ENCODE peak calls at places on chromosome 9, in five cellular contexts. D, I, Q, B and O are unnamed samples.

GRCh38 chr9:68455436-68455835 is 85.2 kb downstream of the TMEM252 start:
- DNase-seq in D (no peak), I (no peak), Q (no peak), B (no peak), O (peak)

GRCh38 chr9:107504585-107505455 is 15.3 kb upstream of the KLF4 start:
- DNase-seq in D (no peak), I (peak), Q (peak), B (no peak), O (no peak)

GRCh38 chr9:13529321-13530104 is 250.0 kb upstream of the MPDZ start:
- DNase-seq in D (no peak), I (no peak), Q (no peak), B (no peak), O (no peak)

GRCh38 chr9:88026133-88026510 is 51.8 kb upstream of the CDK20 start:
- DNase-seq in D (no peak), I (no peak), Q (no peak), B (no peak), O (no peak)

GRCh38 chr9:135023389-135023788 is 64.1 kb upstream of the OLFM1 start:
- DNase-seq in D (no peak), I (no peak), Q (no peak), B (no peak), O (no peak)

GRCh38 chr9:115730845-115731244 is 422.7 kb upstream of the PAPPA start:
- DNase-seq in D (no peak), I (no peak), Q (no peak), B (no peak), O (no peak)

GRCh38 chr9:131190191-131190590 is 64.8 kb downstream of the NUP214 start:
- DNase-seq in D (no peak), I (no peak), Q (no peak), B (no peak), O (no peak)

GRCh38 chr9:5850735-5851122 is 17.8 kb upstream of the ERMP1 start:
- DNase-seq in D (no peak), I (no peak), Q (no peak), B (no peak), O (no peak)

GRCh38 chr9:73683862-73684591 is 532.4 kb downstream of the ANXA1 start:
- DNase-seq in D (no peak), I (no peak), Q (no peak), B (no peak), O (peak)

GRCh38 chr9:20835364-20836286 is 151.6 kb downstream of the FOCAD start:
- DNase-seq in D (no peak), I (no peak), Q (no peak), B (no peak), O (no peak)

GRCh38 chr9:73807956-73808355 is 656.3 kb downstream of the ANXA1 start:
- DNase-seq in D (no peak), I (no peak), Q (no peak), B (no peak), O (no peak)

GRCh38 chr9:94140791-94141790 is 56.8 kb downstream of the PTPDC1 start:
- DNase-seq in D (no peak), I (no peak), Q (no peak), B (peak), O (no peak)

GRCh38 chr9:123948290-123948689 is 18.4 kb upstream of the DENND1A start:
- DNase-seq in D (no peak), I (no peak), Q (no peak), B (no peak), O (no peak)

GRCh38 chr9:134285215-134285845 is 40.9 kb upstream of the RXRA start:
- DNase-seq in D (no peak), I (no peak), Q (no peak), B (no peak), O (no peak)

GRCh38 chr9:86892576-86892975 is 54.7 kb downstream of the GAS1 start:
- DNase-seq in D (no peak), I (no peak), Q (no peak), B (no peak), O (no peak)

GRCh38 chr9:136100700-136101614 is 5.9 kb upstream of the NACC2 start:
- DNase-seq in D (no peak), I (no peak), Q (no peak), B (no peak), O (no peak)

GRCh38 chr9:15909297-15909696 is 356.5 kb downstream of the CCDC171 start:
- DNase-seq in D (no peak), I (no peak), Q (no peak), B (no peak), O (no peak)

GRCh38 chr9:107007361-107007760 is 144.4 kb downstream of the ZNF462 start:
- DNase-seq in D (no peak), I (no peak), Q (no peak), B (no peak), O (no peak)

GRCh38 chr9:137163101-137163661 is 6.7 kb downstream of the LRRC26 start:
- DNase-seq in D (no peak), I (no peak), Q (no peak), B (no peak), O (no peak)

GRCh38 chr9:19074836-19075235 is 25.6 kb downstream of the RRAGA start:
- DNase-seq in D (no peak), I (no peak), Q (no peak), B (no peak), O (no peak)

GRCh38 chr9:129038109-129038852 is 1.9 kb downstream of the MIGA2 start:
- DNase-seq in D (no peak), I (no peak), Q (no peak), B (no peak), O (no peak)

GRCh38 chr9:137371966-137372651 is 50.9 kb downstream of the EXD3 start:
- DNase-seq in D (no peak), I (no peak), Q (no peak), B (no peak), O (no peak)

GRCh38 chr9:128082173-128082572 is 14.1 kb downstream of the SLC25A25 start:
- DNase-seq in D (no peak), I (no peak), Q (no peak), B (no peak), O (no peak)